ENCODE peak calls at places on chromosomes 12 and 14, in four cellular contexts. Y, S, V and L are unnamed samples.

GRCh38 chr12:111616177-111616623 is 17.1 kb upstream of the ATXN2 start:
- DNase-seq in Y (peak; percentile 67), S (no peak), V (no peak), L (no peak)

GRCh38 chr12:17304503-17305347 is 698.8 kb upstream of the LMO3 start:
- DNase-seq in S (no peak), Y (no peak), V (no peak), L (no peak)

GRCh38 chr12:19643635-19644034 is 204.3 kb downstream of the AEBP2 start:
- DNase-seq in V (no peak), S (no peak), Y (peak; percentile 5), L (peak; percentile 23)

GRCh38 chr12:117118838-117119591 is 19.8 kb upstream of the TESC start:
- DNase-seq in V (no peak), S (no peak), Y (peak; percentile 44), L (no peak)

GRCh38 chr12:12606793-12607589 is 4.7 kb upstream of the CREBL2 start:
- DNase-seq in S (peak; percentile 53), V (no peak), Y (peak; percentile 32), L (no peak)

GRCh38 chr14:96614528-96614927 is 112.3 kb downstream of the PAPOLA start:
- DNase-seq in V (no peak), S (no peak), Y (no peak), L (peak; percentile 18)

GRCh38 chr12:32947203-32947795 is 50.7 kb upstream of the PKP2 start:
- DNase-seq in Y (peak; percentile 9), S (no peak), V (no peak), L (peak; percentile 19)

GRCh38 chr14:51093371-51094281 is 1.3 kb downstream of the TRIM9 start:
- DNase-seq in Y (no peak), V (no peak), S (no peak), L (peak; percentile 49)

GRCh38 chr14:71130491-71131179 is 223.4 kb downstream of the PCNX1 start:
- DNase-seq in V (no peak), S (peak; percentile 20), Y (no peak), L (no peak)

GRCh38 chr14:75519826-75520692 is 2.2 kb upstream of the BATF start:
- DNase-seq in Y (no peak), V (no peak), S (no peak), L (no peak)

GRCh38 chr14:104303705-104304425 is 165.5 kb downstream of the KIF26A start:
- DNase-seq in V (no peak), Y (no peak), S (no peak), L (no peak)

GRCh38 chr14:99026471-99026870 is 245.5 kb downstream of the BCL11B start:
- DNase-seq in S (no peak), V (no peak), Y (no peak), L (no peak)

GRCh38 chr12:3175238-3175637 is 98.1 kb downstream of the TSPAN9 start:
- DNase-seq in S (no peak), Y (no peak), V (no peak), L (no peak)

GRCh38 chr14:78335531-78335930 is 165.4 kb downstream of the NRXN3 start:
- DNase-seq in S (no peak), V (no peak), Y (no peak), L (no peak)

GRCh38 chr12:52253391-52254179 is 20.5 kb downstream of the KRT7 start:
- DNase-seq in S (no peak), Y (no peak), V (no peak), L (no peak)

GRCh38 chr14:41404121-41404520 is 202.6 kb upstream of the LRFN5 start:
- DNase-seq in V (no peak), S (no peak), Y (no peak), L (no peak)

GRCh38 chr12:90090929-90091651 is 382.5 kb upstream of the ATP2B1 start:
- DNase-seq in S (no peak), Y (no peak), V (no peak), L (no peak)

GRCh38 chr14:96191355-96191754 is 13.3 kb upstream of the BDKRB2 start:
- DNase-seq in V (no peak), Y (no peak), S (no peak), L (no peak)

GRCh38 chr12:15688202-15688736 is 100.9 kb downstream of the EPS8 start:
- DNase-seq in Y (no peak), V (no peak), S (no peak), L (peak; percentile 42)

GRCh38 chr14:104865631-104866441 is 768 bp downstream of the CEP170B start:
- DNase-seq in Y (no peak), V (peak; percentile 68), S (no peak), L (peak; percentile 63)

GRCh38 chr12:102465762-102466560 is 14.4 kb downstream of the IGF1 start:
- DNase-seq in Y (no peak), V (no peak), S (no peak), L (no peak)

GRCh38 chr12:103840399-103840880 is 594 bp downstream of the NT5DC3 start:
- DNase-seq in Y (no peak), S (no peak), V (peak; percentile 51), L (no peak)

GRCh38 chr12:103469716-103470115 is 26.1 kb downstream of the C12orf42 start:
- DNase-seq in V (no peak), S (no peak), Y (no peak), L (no peak)

GRCh38 chr12:6607751-6608591 is 792 bp upstream of the CHD4 start:
- DNase-seq in Y (peak; percentile 56), V (peak; percentile 70), S (peak; percentile 67), L (peak; percentile 42)

GRCh38 chr12:113222730-113223531 is 1.7 kb downstream of the TPCN1 start:
- DNase-seq in S (no peak), Y (peak; percentile 91), V (no peak), L (peak; percentile 31)

GRCh38 chr14:24013654-24014514 is 25.2 kb downstream of the DHRS4L2 start:
- DNase-seq in S (peak; percentile 57), V (peak; percentile 59), Y (peak; percentile 92), L (peak; percentile 71)

GRCh38 chr12:111084605-111085004 is 164.2 kb upstream of the MYL2 start:
- DNase-seq in Y (no peak), S (no peak), V (no peak), L (no peak)

GRCh38 chr14:72608391-72609204 is 285.3 kb downstream of the DPF3 start:
- DNase-seq in S (no peak), Y (no peak), V (peak; percentile 18), L (no peak)

GRCh38 chr14:73460691-73461127 is 2.4 kb upstream of the NUMB start:
- DNase-seq in V (no peak), Y (no peak), S (no peak), L (no peak)

GRCh38 chr12:114902665-114903393 is 218.9 kb upstream of the TBX3 start:
- DNase-seq in V (no peak), Y (peak; percentile 28), S (no peak), L (no peak)

GRCh38 chr12:69070319-69071090 is 137.5 kb upstream of the CPM start:
- DNase-seq in V (peak; percentile 76), Y (peak; percentile 56), S (no peak), L (peak; percentile 72)

GRCh38 chr12:459430-460258 is at the start of gene B4GALNT3:
- DNase-seq in S (no peak), V (peak; percentile 80), Y (no peak), L (peak; percentile 85)

GRCh38 chr12:124569375-124570148 is 2.1 kb upstream of the NCOR2 start:
- DNase-seq in S (no peak), Y (no peak), V (no peak), L (no peak)

DNA sequence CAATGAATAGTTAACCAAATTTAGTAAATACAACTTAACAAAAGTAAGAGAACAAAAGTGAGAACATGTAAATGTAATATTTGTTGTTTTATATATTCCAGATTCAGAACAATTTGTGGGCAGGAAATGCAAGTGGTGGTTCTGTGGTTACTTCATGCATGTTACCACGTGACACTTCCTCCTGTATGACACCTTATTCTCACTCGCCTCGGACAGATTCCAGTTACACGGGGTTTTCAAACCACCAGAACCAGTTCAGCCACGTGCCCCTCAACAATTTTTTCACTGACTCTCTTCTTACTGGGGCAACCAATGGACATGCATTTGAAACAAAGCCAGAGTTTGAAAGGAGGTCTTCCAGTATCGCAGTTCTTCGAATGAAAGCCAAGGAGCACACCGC is 21.0 kb downstream of the ALX1 start:
- DNase-seq in Y (no peak), V (no peak), S (no peak), L (no peak)
- TF ChIP-seq FOXM1 in Y (no peak), V (no peak), S (no peak), L (no peak)

GRCh38 chr12:92403210-92404175 is 257.8 kb upstream of the BTG1 start:
- DNase-seq in V (peak; percentile 77), Y (no peak), S (peak; percentile 98), L (no peak)
- TF ChIP-seq SP1 in V (no peak), Y (no peak), S (peak; percentile 65), L (no peak)

GRCh38 chr12:44589697-44590096 is 286.4 kb downstream of the NELL2 start:
- DNase-seq in V (no peak), S (no peak), Y (no peak), L (no peak)
- TF ChIP-seq FOXK2 in V (no peak), S (no peak), Y (no peak), L (no peak)

GRCh38 chr14:91373591-91374245 is 43.9 kb downstream of the CCDC88C start:
- DNase-seq in V (no peak), S (peak; percentile 80), Y (no peak), L (no peak)
- TF ChIP-seq FOXM1 in V (no peak), S (no peak), Y (no peak), L (no peak)

GRCh38 chr12:57759360-57759980 is 4.6 kb downstream of the MARCHF9 start:
- DNase-seq in S (no peak), V (no peak), Y (peak; percentile 53), L (no peak)
- TF ChIP-seq SP1 in S (no peak), V (no peak), Y (no peak), L (no peak)

GRCh38 chr12:100593490-100593889 is 20.0 kb downstream of the GAS2L3 start:
- DNase-seq in V (no peak), S (no peak), Y (peak; percentile 65), L (no peak)
- TF ChIP-seq FOXK2 in V (no peak), S (no peak), Y (no peak), L (no peak)

GRCh38 chr12:46435625-46436024 is 63.1 kb upstream of the SLC38A2 start:
- DNase-seq in S (no peak), Y (no peak), V (no peak), L (no peak)
- TF ChIP-seq FOXM1 in S (no peak), Y (no peak), V (no peak), L (no peak)

GRCh38 chr12:120015313-120015712 is 26.3 kb downstream of the BICDL1 start:
- DNase-seq in S (peak; percentile 35), V (peak; percentile 14), Y (no peak), L (no peak)
- TF ChIP-seq SP1 in S (no peak), V (no peak), Y (no peak), L (no peak)